ENCODE peak calls at places on chromosomes 2 and 18, in seven cellular contexts. One of them, this sample, is unnamed.

GRCh38 chr2:73255907-73256617 is 22.0 kb downstream of the CCT7 start:
- DNase-seq in GM04504: no peak
- DNase-seq in effector memory CD8-positive, alpha-beta T cell: no peak
- DNase-seq in NCI-H1417: no peak
- DNase-seq in fibroblast of the aortic adventitia: no peak
- DNase-seq in foreskin melanocyte: no peak
- DNase-seq in SJSA1: no peak
- DNase-seq in this sample: no peak

GRCh38 chr18:7754725-7755181 is 187.6 kb downstream of the PTPRM start:
- DNase-seq in SJSA1: no peak
- DNase-seq in NCI-H1417: no peak
- DNase-seq in fibroblast of the aortic adventitia: no peak
- DNase-seq in GM04504: no peak
- DNase-seq in effector memory CD8-positive, alpha-beta T cell: no peak
- DNase-seq in foreskin melanocyte: no peak
- DNase-seq in this sample: no peak

GRCh38 chr18:13797157-13797611 is 26.8 kb upstream of the MC5R start:
- DNase-seq in effector memory CD8-positive, alpha-beta T cell: no peak
- DNase-seq in fibroblast of the aortic adventitia: peak; percentile 15
- DNase-seq in foreskin melanocyte: no peak
- DNase-seq in SJSA1: no peak
- DNase-seq in NCI-H1417: no peak
- DNase-seq in GM04504: no peak
- DNase-seq in this sample: no peak

GRCh38 chr2:20008703-20009102 is 3.8 kb downstream of the MATN3 start:
- DNase-seq in NCI-H1417: no peak
- DNase-seq in GM04504: no peak
- DNase-seq in SJSA1: no peak
- DNase-seq in foreskin melanocyte: no peak
- DNase-seq in fibroblast of the aortic adventitia: no peak
- DNase-seq in effector memory CD8-positive, alpha-beta T cell: no peak
- DNase-seq in this sample: no peak

GRCh38 chr2:239388236-239389151 is 12.3 kb downstream of the HDAC4 start:
- DNase-seq in fibroblast of the aortic adventitia: no peak
- DNase-seq in effector memory CD8-positive, alpha-beta T cell: no peak
- DNase-seq in GM04504: no peak
- DNase-seq in foreskin melanocyte: no peak
- DNase-seq in SJSA1: no peak
- DNase-seq in NCI-H1417: no peak
- DNase-seq in this sample: no peak

GRCh38 chr2:29015701-29016470 is 34.8 kb downstream of the TOGARAM2 start:
- DNase-seq in NCI-H1417: peak; percentile 60
- DNase-seq in SJSA1: no peak
- DNase-seq in effector memory CD8-positive, alpha-beta T cell: no peak
- DNase-seq in fibroblast of the aortic adventitia: no peak
- DNase-seq in foreskin melanocyte: no peak
- DNase-seq in GM04504: no peak
- DNase-seq in this sample: no peak

GRCh38 chr2:207779523-207779922 is 9.8 kb upstream of the FZD5 start:
- DNase-seq in NCI-H1417: no peak
- DNase-seq in fibroblast of the aortic adventitia: no peak
- DNase-seq in effector memory CD8-positive, alpha-beta T cell: no peak
- DNase-seq in foreskin melanocyte: no peak
- DNase-seq in SJSA1: no peak
- DNase-seq in GM04504: no peak
- DNase-seq in this sample: no peak

GRCh38 chr18:45820144-45820745 is 5.2 kb upstream of the SIGLEC15 start:
- DNase-seq in fibroblast of the aortic adventitia: no peak
- DNase-seq in effector memory CD8-positive, alpha-beta T cell: no peak
- DNase-seq in NCI-H1417: peak; percentile 39
- DNase-seq in foreskin melanocyte: no peak
- DNase-seq in SJSA1: no peak
- DNase-seq in GM04504: no peak
- DNase-seq in this sample: no peak

GRCh38 chr18:50193796-50194622 is 938 bp downstream of the MYO5B start:
- DNase-seq in GM04504: no peak
- DNase-seq in SJSA1: no peak
- DNase-seq in fibroblast of the aortic adventitia: no peak
- DNase-seq in effector memory CD8-positive, alpha-beta T cell: no peak
- DNase-seq in NCI-H1417: no peak
- DNase-seq in foreskin melanocyte: no peak
- DNase-seq in this sample: peak; percentile 60

GRCh38 chr2:152238021-152238420 is 62.5 kb upstream of the STAM2 start:
- DNase-seq in SJSA1: no peak
- DNase-seq in foreskin melanocyte: no peak
- DNase-seq in effector memory CD8-positive, alpha-beta T cell: no peak
- DNase-seq in NCI-H1417: no peak
- DNase-seq in fibroblast of the aortic adventitia: no peak
- DNase-seq in GM04504: no peak
- DNase-seq in this sample: no peak

GRCh38 chr2:216596986-216597509 is 36.2 kb upstream of the IGFBP2 start:
- DNase-seq in foreskin melanocyte: peak; percentile 30
- DNase-seq in GM04504: no peak
- DNase-seq in effector memory CD8-positive, alpha-beta T cell: no peak
- DNase-seq in NCI-H1417: no peak
- DNase-seq in fibroblast of the aortic adventitia: no peak
- DNase-seq in SJSA1: peak; percentile 33
- DNase-seq in this sample: no peak

GRCh38 chr2:42967959-42968674 is 175.7 kb upstream of the HAAO start:
- DNase-seq in NCI-H1417: peak; percentile 16
- DNase-seq in SJSA1: no peak
- DNase-seq in effector memory CD8-positive, alpha-beta T cell: no peak
- DNase-seq in GM04504: peak; percentile 90
- DNase-seq in fibroblast of the aortic adventitia: peak; percentile 98
- DNase-seq in foreskin melanocyte: no peak
- DNase-seq in this sample: no peak

GRCh38 chr18:57210101-57210661 is 63.3 kb downstream of the BOD1L2 start:
- DNase-seq in effector memory CD8-positive, alpha-beta T cell: no peak
- DNase-seq in GM04504: peak; percentile 39
- DNase-seq in fibroblast of the aortic adventitia: peak; percentile 67
- DNase-seq in NCI-H1417: no peak
- DNase-seq in SJSA1: peak; percentile 59
- DNase-seq in foreskin melanocyte: peak; percentile 10
- DNase-seq in this sample: peak; percentile 52

GRCh38 chr2:69054431-69054830 is 41.5 kb downstream of the ANTXR1 start:
- DNase-seq in foreskin melanocyte: no peak
- DNase-seq in NCI-H1417: no peak
- DNase-seq in GM04504: no peak
- DNase-seq in fibroblast of the aortic adventitia: peak; percentile 61
- DNase-seq in SJSA1: no peak
- DNase-seq in effector memory CD8-positive, alpha-beta T cell: no peak
- DNase-seq in this sample: no peak

GRCh38 chr2:73111300-73112025 is 1.3 kb downstream of the RAB11FIP5 start:
- DNase-seq in effector memory CD8-positive, alpha-beta T cell: no peak
- DNase-seq in GM04504: no peak
- DNase-seq in SJSA1: peak; percentile 61
- DNase-seq in fibroblast of the aortic adventitia: no peak
- DNase-seq in foreskin melanocyte: no peak
- DNase-seq in NCI-H1417: no peak
- DNase-seq in this sample: peak; percentile 31

GRCh38 chr18:2111456-2111855 is 459.8 kb downstream of the METTL4 start:
- DNase-seq in GM04504: no peak
- DNase-seq in foreskin melanocyte: no peak
- DNase-seq in SJSA1: peak; percentile 76
- DNase-seq in effector memory CD8-positive, alpha-beta T cell: no peak
- DNase-seq in NCI-H1417: no peak
- DNase-seq in fibroblast of the aortic adventitia: peak; percentile 39
- DNase-seq in this sample: no peak

GRCh38 chr2:48668992-48669391 is 51.3 kb downstream of the GTF2A1L start:
- DNase-seq in foreskin melanocyte: no peak
- DNase-seq in GM04504: no peak
- DNase-seq in effector memory CD8-positive, alpha-beta T cell: no peak
- DNase-seq in NCI-H1417: no peak
- DNase-seq in SJSA1: no peak
- DNase-seq in fibroblast of the aortic adventitia: no peak
- DNase-seq in this sample: no peak

GRCh38 chr18:62725896-62726295 is 10.6 kb downstream of the PHLPP1 start:
- DNase-seq in fibroblast of the aortic adventitia: no peak
- DNase-seq in SJSA1: no peak
- DNase-seq in effector memory CD8-positive, alpha-beta T cell: no peak
- DNase-seq in foreskin melanocyte: no peak
- DNase-seq in GM04504: no peak
- DNase-seq in NCI-H1417: no peak
- DNase-seq in this sample: no peak

GRCh38 chr2:180991361-180991760 is 11.0 kb downstream of the UBE2E3 start:
- DNase-seq in SJSA1: no peak
- DNase-seq in fibroblast of the aortic adventitia: no peak
- DNase-seq in NCI-H1417: no peak
- DNase-seq in effector memory CD8-positive, alpha-beta T cell: no peak
- DNase-seq in GM04504: no peak
- DNase-seq in foreskin melanocyte: no peak
- DNase-seq in this sample: no peak

GRCh38 chr2:223050900-223051299 is 1.1 kb upstream of the KCNE4 start:
- DNase-seq in GM04504: peak; percentile 60
- DNase-seq in SJSA1: no peak
- DNase-seq in foreskin melanocyte: no peak
- DNase-seq in fibroblast of the aortic adventitia: peak; percentile 68
- DNase-seq in effector memory CD8-positive, alpha-beta T cell: no peak
- DNase-seq in NCI-H1417: no peak
- DNase-seq in this sample: no peak

GRCh38 chr18:64103979-64104378 is 44.9 kb downstream of the LINC00305 start:
- DNase-seq in foreskin melanocyte: no peak
- DNase-seq in effector memory CD8-positive, alpha-beta T cell: no peak
- DNase-seq in NCI-H1417: no peak
- DNase-seq in GM04504: no peak
- DNase-seq in fibroblast of the aortic adventitia: no peak
- DNase-seq in SJSA1: no peak
- DNase-seq in this sample: no peak

GRCh38 chr2:12352891-12353290 is 363.8 kb upstream of the TRIB2 start:
- DNase-seq in fibroblast of the aortic adventitia: no peak
- DNase-seq in NCI-H1417: peak; percentile 59
- DNase-seq in GM04504: no peak
- DNase-seq in foreskin melanocyte: no peak
- DNase-seq in effector memory CD8-positive, alpha-beta T cell: no peak
- DNase-seq in SJSA1: no peak
- DNase-seq in this sample: no peak

GRCh38 chr2:39033980-39034379 is 86.9 kb downstream of the SOS1 start:
- DNase-seq in effector memory CD8-positive, alpha-beta T cell: no peak
- DNase-seq in SJSA1: no peak
- DNase-seq in NCI-H1417: no peak
- DNase-seq in fibroblast of the aortic adventitia: peak; percentile 11
- DNase-seq in foreskin melanocyte: peak; percentile 41
- DNase-seq in GM04504: no peak
- DNase-seq in this sample: no peak

GRCh38 chr2:207288628-207289027 is 122.9 kb upstream of the KLF7 start:
- DNase-seq in SJSA1: no peak
- DNase-seq in effector memory CD8-positive, alpha-beta T cell: no peak
- DNase-seq in foreskin melanocyte: no peak
- DNase-seq in GM04504: no peak
- DNase-seq in fibroblast of the aortic adventitia: no peak
- DNase-seq in NCI-H1417: no peak
- DNase-seq in this sample: no peak

GRCh38 chr18:44520981-44521672 is 159.6 kb upstream of the SETBP1 start:
- DNase-seq in GM04504: no peak
- DNase-seq in fibroblast of the aortic adventitia: peak; percentile 32
- DNase-seq in SJSA1: no peak
- DNase-seq in foreskin melanocyte: no peak
- DNase-seq in NCI-H1417: no peak
- DNase-seq in effector memory CD8-positive, alpha-beta T cell: no peak
- DNase-seq in this sample: no peak

GRCh38 chr2:26764078-26764887 is at the start of gene SLC35F6:
- DNase-seq in fibroblast of the aortic adventitia: peak; percentile 76
- DNase-seq in SJSA1: peak; percentile 85
- DNase-seq in NCI-H1417: peak; percentile 90
- DNase-seq in foreskin melanocyte: peak; percentile 70
- DNase-seq in GM04504: peak; percentile 57
- DNase-seq in effector memory CD8-positive, alpha-beta T cell: peak; percentile 83
- DNase-seq in this sample: peak; percentile 96

GRCh38 chr2:63049291-63050185 is 1.1 kb upstream of the OTX1 start:
- DNase-seq in fibroblast of the aortic adventitia: peak; percentile 32
- DNase-seq in SJSA1: peak; percentile 25
- DNase-seq in effector memory CD8-positive, alpha-beta T cell: no peak
- DNase-seq in foreskin melanocyte: no peak
- DNase-seq in NCI-H1417: no peak
- DNase-seq in GM04504: no peak
- DNase-seq in this sample: peak; percentile 74

GRCh38 chr2:236688157-236688556 is 118.5 kb downstream of the ACKR3 start:
- DNase-seq in SJSA1: no peak
- DNase-seq in NCI-H1417: no peak
- DNase-seq in foreskin melanocyte: no peak
- DNase-seq in fibroblast of the aortic adventitia: no peak
- DNase-seq in effector memory CD8-positive, alpha-beta T cell: no peak
- DNase-seq in GM04504: no peak
- DNase-seq in this sample: no peak

GRCh38 chr18:9335255-9336045 is 877 bp downstream of the TWSG1 start:
- DNase-seq in effector memory CD8-positive, alpha-beta T cell: no peak
- DNase-seq in GM04504: no peak
- DNase-seq in fibroblast of the aortic adventitia: peak; percentile 45
- DNase-seq in NCI-H1417: no peak
- DNase-seq in foreskin melanocyte: peak; percentile 20
- DNase-seq in SJSA1: no peak
- DNase-seq in this sample: no peak

GRCh38 chr2:100953406-100954043 is 48.6 kb upstream of the RPL31 start:
- DNase-seq in effector memory CD8-positive, alpha-beta T cell: no peak
- DNase-seq in foreskin melanocyte: no peak
- DNase-seq in GM04504: no peak
- DNase-seq in SJSA1: no peak
- DNase-seq in fibroblast of the aortic adventitia: no peak
- DNase-seq in NCI-H1417: no peak
- DNase-seq in this sample: no peak

GRCh38 chr2:34241905-34242740 is 643.0 kb upstream of the FAM98A start:
- DNase-seq in SJSA1: no peak
- DNase-seq in GM04504: no peak
- DNase-seq in effector memory CD8-positive, alpha-beta T cell: no peak
- DNase-seq in fibroblast of the aortic adventitia: no peak
- DNase-seq in NCI-H1417: no peak
- DNase-seq in foreskin melanocyte: no peak
- DNase-seq in this sample: peak; percentile 45

GRCh38 chr2:176140520-176141317 is 10.6 kb upstream of the HOXD4 start:
- DNase-seq in foreskin melanocyte: peak; percentile 77
- DNase-seq in NCI-H1417: peak; percentile 77
- DNase-seq in GM04504: no peak
- DNase-seq in fibroblast of the aortic adventitia: peak; percentile 47
- DNase-seq in effector memory CD8-positive, alpha-beta T cell: peak; percentile 62
- DNase-seq in SJSA1: peak; percentile 94
- DNase-seq in this sample: peak; percentile 94

GRCh38 chr2:110639972-110640371 is 37.9 kb downstream of the BUB1 start:
- DNase-seq in foreskin melanocyte: no peak
- DNase-seq in fibroblast of the aortic adventitia: no peak
- DNase-seq in GM04504: no peak
- DNase-seq in SJSA1: no peak
- DNase-seq in effector memory CD8-positive, alpha-beta T cell: no peak
- DNase-seq in NCI-H1417: no peak
- DNase-seq in this sample: no peak

GRCh38 chr2:63667132-63667531 is 78.4 kb downstream of the MDH1 start:
- DNase-seq in NCI-H1417: no peak
- DNase-seq in SJSA1: no peak
- DNase-seq in fibroblast of the aortic adventitia: no peak
- DNase-seq in foreskin melanocyte: no peak
- DNase-seq in GM04504: no peak
- DNase-seq in effector memory CD8-positive, alpha-beta T cell: no peak
- DNase-seq in this sample: no peak

GRCh38 chr2:64678771-64679615 is 25.3 kb upstream of the SERTAD2 start:
- DNase-seq in fibroblast of the aortic adventitia: peak; percentile 48
- DNase-seq in NCI-H1417: no peak
- DNase-seq in SJSA1: peak; percentile 58
- DNase-seq in effector memory CD8-positive, alpha-beta T cell: no peak
- DNase-seq in GM04504: no peak
- DNase-seq in foreskin melanocyte: peak; percentile 57
- DNase-seq in this sample: no peak

This sample was measured in retina.